ENCODE peak calls at places on chromosome 9, in seven cellular contexts. K is lower leg skin, F is T-helper 17 cell, A is fibroblast of the aortic adventitia, P is GOT3, G is EL, Z is SJCRH30. T is an unnamed sample.
A peak's percentile ranks its signal among the peaks of the same experiment; 100 is the strongest.

GRCh38 chr9:129095908-129096307 is 14.7 kb downstream of the CRAT start:
- DNase-seq in K (no peak), F (no peak), A (no peak), P (no peak), G (no peak), Z (no peak), T (no peak)

GRCh38 chr9:133976191-133976861 is 15.8 kb downstream of the VAV2 start:
- DNase-seq in K (no peak), F (no peak), A (no peak), P (no peak), G (no peak), Z (no peak), T (no peak)

GRCh38 chr9:27065288-27065687 is 43.7 kb upstream of the TEK start:
- DNase-seq in K (no peak), F (no peak), A (no peak), P (no peak), G (no peak), Z (no peak), T (no peak)

GRCh38 chr9:69805962-69806633 is 14.5 kb upstream of the CFAP95 start:
- DNase-seq in K (peak; percentile 36), F (no peak), A (no peak), P (no peak), G (no peak), Z (no peak), T (no peak)

GRCh38 chr9:16575142-16575877 is 295.2 kb downstream of the BNC2 start:
- DNase-seq in K (no peak), F (no peak), A (no peak), P (no peak), G (peak; percentile 4), Z (no peak), T (no peak)

GRCh38 chr9:2655411-2655901 is 33.9 kb downstream of the VLDLR start:
- DNase-seq in K (no peak), F (no peak), A (peak; percentile 88), P (no peak), G (peak; percentile 89), Z (no peak), T (peak; percentile 84)

GRCh38 chr9:127899200-127899943 is at the start of gene ST6GALNAC6:
- DNase-seq in K (no peak), F (peak; percentile 66), A (peak; percentile 62), P (no peak), G (peak; percentile 78), Z (peak; percentile 76), T (peak; percentile 77)

GRCh38 chr9:136679431-136679941 is 7.8 kb downstream of the AGPAT2 start:
- DNase-seq in K (peak; percentile 49), F (no peak), A (no peak), P (no peak), G (no peak), Z (no peak), T (no peak)

GRCh38 chr9:99465231-99465891 is 243.3 kb downstream of the SEC61B start:
- DNase-seq in K (no peak), F (no peak), A (peak; percentile 19), P (no peak), G (no peak), Z (no peak), T (no peak)

GRCh38 chr9:36995927-36996471 is 38.1 kb downstream of the PAX5 start:
- DNase-seq in K (no peak), F (peak; percentile 32), A (peak; percentile 56), P (no peak), G (peak; percentile 69), Z (peak; percentile 86), T (peak; percentile 53)

GRCh38 chr9:136741885-136742568 is 713 bp downstream of the LCN10 start:
- DNase-seq in K (no peak), F (no peak), A (no peak), P (no peak), G (no peak), Z (no peak), T (no peak)

GRCh38 chr9:128575469-128575868 is 23.1 kb downstream of the SPTAN1 start:
- DNase-seq in K (no peak), F (no peak), A (peak; percentile 85), P (no peak), G (peak; percentile 13), Z (no peak), T (no peak)

GRCh38 chr9:38084556-38084880 is 15.5 kb upstream of the SHB start:
- DNase-seq in K (no peak), F (no peak), A (no peak), P (no peak), G (no peak), Z (no peak), T (no peak)

GRCh38 chr9:101383361-101383760 is 1.4 kb downstream of the BAAT start:
- DNase-seq in K (no peak), F (no peak), A (no peak), P (no peak), G (no peak), Z (no peak), T (no peak)

T was measured in mesenchymal stem cell.